ENCODE peak calls at places on chromosome 12, in five cellular contexts. One of them, this sample, is unnamed.

GRCh38 chr12:51683763-51684357 is 92.8 kb downstream of the SCN8A start:
- DNase-seq in fibroblast of lung: peak
- DNase-seq in progenitor cell of endocrine pancreas: no peak
- DNase-seq in endothelial cell: no peak
- DNase-seq in WTC11: no peak
- DNase-seq in this sample: no peak

GRCh38 chr12:4140607-4141301 is 132.8 kb upstream of the CCND2 start:
- DNase-seq in endothelial cell: no peak
- DNase-seq in fibroblast of lung: no peak
- DNase-seq in WTC11: no peak
- DNase-seq in progenitor cell of endocrine pancreas: no peak
- DNase-seq in this sample: peak

GRCh38 chr12:112163471-112164325 is 38.3 kb downstream of the TRAFD1 start:
- DNase-seq in progenitor cell of endocrine pancreas: no peak
- DNase-seq in endothelial cell: no peak
- DNase-seq in WTC11: no peak
- DNase-seq in fibroblast of lung: no peak
- DNase-seq in this sample: no peak

GRCh38 chr12:101168000-101168399 is 42.0 kb downstream of the SLC5A8 start:
- DNase-seq in fibroblast of lung: no peak
- DNase-seq in progenitor cell of endocrine pancreas: no peak
- DNase-seq in endothelial cell: no peak
- DNase-seq in WTC11: no peak
- DNase-seq in this sample: no peak

GRCh38 chr12:122411537-122411936 is 10.9 kb downstream of the CLIP1 start:
- DNase-seq in fibroblast of lung: no peak
- DNase-seq in WTC11: no peak
- DNase-seq in endothelial cell: no peak
- DNase-seq in progenitor cell of endocrine pancreas: no peak
- DNase-seq in this sample: no peak

GRCh38 chr12:119624971-119625370 is 31.4 kb downstream of the TMEM233 start:
- DNase-seq in fibroblast of lung: peak
- DNase-seq in progenitor cell of endocrine pancreas: no peak
- DNase-seq in WTC11: no peak
- DNase-seq in endothelial cell: no peak
- DNase-seq in this sample: no peak

GRCh38 chr12:12990700-12991468 is 9.2 kb downstream of the HEBP1 start:
- DNase-seq in progenitor cell of endocrine pancreas: no peak
- DNase-seq in endothelial cell: no peak
- DNase-seq in WTC11: peak
- DNase-seq in fibroblast of lung: peak
- DNase-seq in this sample: no peak

GRCh38 chr12:110927545-110927944 is 7.2 kb upstream of the MYL2 start:
- DNase-seq in fibroblast of lung: no peak
- DNase-seq in progenitor cell of endocrine pancreas: no peak
- DNase-seq in endothelial cell: no peak
- DNase-seq in WTC11: no peak
- DNase-seq in this sample: no peak

GRCh38 chr12:44833561-44833960 is 42.6 kb downstream of the NELL2 start:
- DNase-seq in progenitor cell of endocrine pancreas: no peak
- DNase-seq in endothelial cell: no peak
- DNase-seq in fibroblast of lung: no peak
- DNase-seq in WTC11: no peak
- DNase-seq in this sample: no peak

GRCh38 chr12:104519190-104519857 is 62.6 kb downstream of the CHST11 start:
- DNase-seq in progenitor cell of endocrine pancreas: no peak
- DNase-seq in endothelial cell: no peak
- DNase-seq in fibroblast of lung: no peak
- DNase-seq in WTC11: no peak
- DNase-seq in this sample: no peak

GRCh38 chr12:23813206-23813605 is 136.3 kb downstream of the SOX5 start:
- DNase-seq in endothelial cell: no peak
- DNase-seq in WTC11: no peak
- DNase-seq in progenitor cell of endocrine pancreas: no peak
- DNase-seq in fibroblast of lung: no peak
- DNase-seq in this sample: no peak

GRCh38 chr12:87136330-87136976 is 880.3 kb upstream of the MGAT4C start:
- DNase-seq in fibroblast of lung: peak
- DNase-seq in progenitor cell of endocrine pancreas: no peak
- DNase-seq in WTC11: no peak
- DNase-seq in endothelial cell: no peak
- DNase-seq in this sample: no peak

GRCh38 chr12:96085475-96085874 is 50.1 kb upstream of the LTA4H start:
- DNase-seq in progenitor cell of endocrine pancreas: no peak
- DNase-seq in fibroblast of lung: no peak
- DNase-seq in WTC11: no peak
- DNase-seq in endothelial cell: no peak
- DNase-seq in this sample: no peak
- TF ChIP-seq CTCF in progenitor cell of endocrine pancreas: no peak
- TF ChIP-seq CTCF in fibroblast of lung: no peak
- TF ChIP-seq CTCF in WTC11: no peak
- TF ChIP-seq CTCF in endothelial cell: no peak
- TF ChIP-seq CTCF in this sample: no peak

GRCh38 chr12:7081037-7081436 is 11.2 kb downstream of the C1R start:
- DNase-seq in endothelial cell: no peak
- DNase-seq in fibroblast of lung: no peak
- DNase-seq in progenitor cell of endocrine pancreas: no peak
- DNase-seq in WTC11: no peak
- DNase-seq in this sample: no peak
- TF ChIP-seq CTCF in endothelial cell: no peak
- TF ChIP-seq CTCF in fibroblast of lung: no peak
- TF ChIP-seq CTCF in progenitor cell of endocrine pancreas: no peak
- TF ChIP-seq CTCF in WTC11: no peak
- TF ChIP-seq CTCF in this sample: no peak

GRCh38 chr12:53105256-53105655 is 2.0 kb downstream of the SOAT2 start:
- DNase-seq in WTC11: no peak
- DNase-seq in fibroblast of lung: no peak
- DNase-seq in endothelial cell: no peak
- DNase-seq in progenitor cell of endocrine pancreas: no peak
- DNase-seq in this sample: no peak

GRCh38 chr12:53101266-53101665 is 2.0 kb upstream of the SOAT2 start:
- DNase-seq in progenitor cell of endocrine pancreas: no peak
- DNase-seq in fibroblast of lung: no peak
- DNase-seq in WTC11: no peak
- DNase-seq in endothelial cell: no peak
- DNase-seq in this sample: no peak

GRCh38 chr12:53103860-53104305 is 597 bp downstream of the SOAT2 start:
- DNase-seq in progenitor cell of endocrine pancreas: no peak
- DNase-seq in fibroblast of lung: no peak
- DNase-seq in WTC11: no peak
- DNase-seq in endothelial cell: no peak
- DNase-seq in this sample: peak

GRCh38 chr12:53101931-53102781 is 1.1 kb upstream of the SOAT2 start:
- DNase-seq in progenitor cell of endocrine pancreas: no peak
- DNase-seq in WTC11: no peak
- DNase-seq in endothelial cell: no peak
- DNase-seq in fibroblast of lung: no peak
- DNase-seq in this sample: peak

GRCh38 chr12:53102883-53103807 is at the start of gene SOAT2:
- DNase-seq in progenitor cell of endocrine pancreas: no peak
- DNase-seq in endothelial cell: no peak
- DNase-seq in WTC11: no peak
- DNase-seq in fibroblast of lung: no peak
- DNase-seq in this sample: peak
- TF ChIP-seq CTCF in progenitor cell of endocrine pancreas: no peak
- TF ChIP-seq CTCF in endothelial cell: no peak
- TF ChIP-seq CTCF in WTC11: no peak
- TF ChIP-seq CTCF in fibroblast of lung: no peak
- TF ChIP-seq CTCF in this sample: no peak

GRCh38 chr12:80710727-80711066 is 3.3 kb downstream of the MYF6 start:
- DNase-seq in progenitor cell of endocrine pancreas: no peak
- DNase-seq in WTC11: no peak
- DNase-seq in fibroblast of lung: no peak
- DNase-seq in endothelial cell: no peak
- DNase-seq in this sample: no peak
- TF ChIP-seq CTCF in progenitor cell of endocrine pancreas: no peak
- TF ChIP-seq CTCF in WTC11: no peak
- TF ChIP-seq CTCF in fibroblast of lung: no peak
- TF ChIP-seq CTCF in endothelial cell: no peak
- TF ChIP-seq CTCF in this sample: no peak